ENCODE peak calls at places on chromosomes 16 and 17, in four cellular contexts. One of them, this sample, is unnamed.

GRCh38 chr16:11236855-11237254 is 19.1 kb downstream of the SOCS1 start:
- DNase-seq in MV-4-11: peak; percentile 99
- DNase-seq in AG08395: no peak
- DNase-seq in iris pigment epithelial cell: no peak
- DNase-seq in this sample: no peak

GRCh38 chr16:50627419-50627818 is 53.7 kb downstream of the SNX20 start:
- DNase-seq in MV-4-11: no peak
- DNase-seq in iris pigment epithelial cell: peak; percentile 7
- DNase-seq in AG08395: peak; percentile 68
- DNase-seq in this sample: peak; percentile 26

GRCh38 chr17:77144227-77144626 is 3.5 kb downstream of the SEC14L1 start:
- DNase-seq in MV-4-11: no peak
- DNase-seq in iris pigment epithelial cell: no peak
- DNase-seq in AG08395: no peak
- DNase-seq in this sample: no peak

GRCh38 chr17:46722662-46723285 is 95.7 kb downstream of the WNT3 start:
- DNase-seq in MV-4-11: no peak
- DNase-seq in AG08395: no peak
- DNase-seq in iris pigment epithelial cell: peak; percentile 37
- DNase-seq in this sample: no peak

GRCh38 chr17:57086069-57086930 is 1.3 kb downstream of the AKAP1 start:
- DNase-seq in AG08395: peak; percentile 22
- DNase-seq in iris pigment epithelial cell: peak; percentile 33
- DNase-seq in MV-4-11: peak; percentile 22
- DNase-seq in this sample: peak; percentile 49

GRCh38 chr17:80252871-80253270 is 7.8 kb upstream of the RNF213 start:
- DNase-seq in iris pigment epithelial cell: peak; percentile 14
- DNase-seq in MV-4-11: no peak
- DNase-seq in AG08395: no peak
- DNase-seq in this sample: no peak

GRCh38 chr16:9090101-9090959 is 1.1 kb upstream of the HAPSTR1 start:
- DNase-seq in MV-4-11: no peak
- DNase-seq in AG08395: no peak
- DNase-seq in iris pigment epithelial cell: no peak
- DNase-seq in this sample: no peak

GRCh38 chr16:30621765-30622164 is 11.6 kb upstream of the ZNF689 start:
- DNase-seq in iris pigment epithelial cell: peak; percentile 31
- DNase-seq in AG08395: peak; percentile 56
- DNase-seq in MV-4-11: no peak
- DNase-seq in this sample: peak; percentile 41

GRCh38 chr17:49910094-49910857 is 58.7 kb upstream of the DLX4 start:
- DNase-seq in iris pigment epithelial cell: peak; percentile 9
- DNase-seq in MV-4-11: no peak
- DNase-seq in AG08395: no peak
- DNase-seq in this sample: peak; percentile 38

GRCh38 chr16:66489385-66489784 is 60.5 kb downstream of the TK2 start:
- DNase-seq in AG08395: no peak
- DNase-seq in iris pigment epithelial cell: no peak
- DNase-seq in MV-4-11: no peak
- DNase-seq in this sample: no peak

GRCh38 chr17:43791589-43791988 is 11.4 kb downstream of the CFAP97D1 start:
- DNase-seq in AG08395: peak; percentile 41
- DNase-seq in MV-4-11: peak; percentile 27
- DNase-seq in iris pigment epithelial cell: peak; percentile 62
- DNase-seq in this sample: peak; percentile 53

GRCh38 chr17:32795339-32795979 is 81.5 kb downstream of the MYO1D start:
- DNase-seq in AG08395: no peak
- DNase-seq in MV-4-11: peak; percentile 17
- DNase-seq in iris pigment epithelial cell: no peak
- DNase-seq in this sample: no peak

GRCh38 chr16:88700636-88701482 is 5.3 kb downstream of the RNF166 start:
- DNase-seq in MV-4-11: peak; percentile 97
- DNase-seq in iris pigment epithelial cell: peak; percentile 96
- DNase-seq in AG08395: peak; percentile 52
- DNase-seq in this sample: peak; percentile 80

GRCh38 chr16:75502916-75503605 is 7.8 kb upstream of the CHST6 start:
- DNase-seq in AG08395: no peak
- DNase-seq in iris pigment epithelial cell: no peak
- DNase-seq in MV-4-11: no peak
- DNase-seq in this sample: no peak

GRCh38 chr17:39622380-39623006 is 4.3 kb upstream of the PPP1R1B start:
- DNase-seq in iris pigment epithelial cell: no peak
- DNase-seq in MV-4-11: no peak
- DNase-seq in AG08395: no peak
- DNase-seq in this sample: no peak

GRCh38 chr16:29991571-29991904 is 3.9 kb downstream of the HIRIP3 start:
- DNase-seq in AG08395: no peak
- DNase-seq in iris pigment epithelial cell: no peak
- DNase-seq in MV-4-11: no peak
- DNase-seq in this sample: no peak

GRCh38 chr17:67108411-67108810 is 64.1 kb downstream of the CACNG1 start:
- DNase-seq in MV-4-11: no peak
- DNase-seq in iris pigment epithelial cell: no peak
- DNase-seq in AG08395: no peak
- DNase-seq in this sample: no peak

GRCh38 chr17:77420804-77421634 is 280.2 kb downstream of the SEC14L1 start:
- DNase-seq in MV-4-11: peak; percentile 68
- DNase-seq in AG08395: peak; percentile 79
- DNase-seq in iris pigment epithelial cell: peak; percentile 95
- DNase-seq in this sample: peak; percentile 90

GRCh38 chr17:1031711-1032110 is 34.8 kb downstream of the TIMM22 start:
- DNase-seq in MV-4-11: no peak
- DNase-seq in iris pigment epithelial cell: peak; percentile 45
- DNase-seq in AG08395: peak; percentile 60
- DNase-seq in this sample: no peak

GRCh38 chr17:41682611-41683010 is 6.1 kb upstream of the EIF1 start:
- DNase-seq in iris pigment epithelial cell: no peak
- DNase-seq in MV-4-11: peak; percentile 46
- DNase-seq in AG08395: no peak
- DNase-seq in this sample: no peak

GRCh38 chr16:9458816-9459215 is 367.4 kb downstream of the HAPSTR1 start:
- DNase-seq in MV-4-11: no peak
- DNase-seq in iris pigment epithelial cell: no peak
- DNase-seq in AG08395: no peak
- DNase-seq in this sample: no peak

GRCh38 chr16:54237-54581 is 581 bp downstream of the SNRNP25 start:
- DNase-seq in iris pigment epithelial cell: no peak
- DNase-seq in MV-4-11: no peak
- DNase-seq in AG08395: no peak
- DNase-seq in this sample: no peak

GRCh38 chr16:78437352-78437968 is 338.0 kb downstream of the WWOX start:
- DNase-seq in AG08395: no peak
- DNase-seq in MV-4-11: no peak
- DNase-seq in iris pigment epithelial cell: peak; percentile 21
- DNase-seq in this sample: no peak

GRCh38 chr17:41654134-41654907 is 29.9 kb upstream of the KRT17 start:
- DNase-seq in MV-4-11: no peak
- DNase-seq in iris pigment epithelial cell: no peak
- DNase-seq in AG08395: no peak
- DNase-seq in this sample: no peak

GRCh38 chr16:75256059-75256870 is 4.8 kb upstream of the BCAR1 start:
- DNase-seq in AG08395: peak; percentile 44
- DNase-seq in iris pigment epithelial cell: no peak
- DNase-seq in MV-4-11: no peak
- DNase-seq in this sample: no peak

GRCh38 chr16:28891964-28892890 is 13.9 kb downstream of the ATP2A1 start:
- DNase-seq in MV-4-11: no peak
- DNase-seq in iris pigment epithelial cell: no peak
- DNase-seq in AG08395: no peak
- DNase-seq in this sample: no peak

GRCh38 chr17:76241205-76241539 is 879 bp upstream of the RNF157 start:
- DNase-seq in MV-4-11: no peak
- DNase-seq in iris pigment epithelial cell: peak; percentile 20
- DNase-seq in AG08395: no peak
- DNase-seq in this sample: no peak

GRCh38 chr17:19728114-19728495 is 11.7 kb upstream of the SLC47A2 start:
- DNase-seq in AG08395: peak; percentile 92
- DNase-seq in iris pigment epithelial cell: peak; percentile 61
- DNase-seq in MV-4-11: peak; percentile 69
- DNase-seq in this sample: peak; percentile 57

GRCh38 chr17:39696731-39697130 is 3.1 kb upstream of the ERBB2 start:
- DNase-seq in MV-4-11: no peak
- DNase-seq in AG08395: no peak
- DNase-seq in iris pigment epithelial cell: no peak
- DNase-seq in this sample: no peak

GRCh38 chr17:44539664-44540063 is 17.6 kb upstream of the FZD2 start:
- DNase-seq in iris pigment epithelial cell: no peak
- DNase-seq in MV-4-11: no peak
- DNase-seq in AG08395: no peak
- DNase-seq in this sample: no peak

GRCh38 chr17:78745407-78746088 is 36.5 kb downstream of the CYTH1 start:
- DNase-seq in MV-4-11: peak; percentile 14
- DNase-seq in iris pigment epithelial cell: peak; percentile 47
- DNase-seq in AG08395: no peak
- DNase-seq in this sample: peak; percentile 41

GRCh38 chr16:20873331-20873730 is 26.8 kb downstream of the DCUN1D3 start:
- DNase-seq in iris pigment epithelial cell: no peak
- DNase-seq in MV-4-11: no peak
- DNase-seq in AG08395: no peak
- DNase-seq in this sample: no peak

This sample was measured in EL.